ENCODE peak calls at places on chromosome 19, in seven cellular contexts. L, E, P, B, C, Q and A are unnamed samples.

GRCh38 chr19:50320596-50320995 is 8.6 kb downstream of the KCNC3 start:
- DNase-seq in P (no peak), E (no peak), B (no peak), Q (no peak), L (no peak), C (no peak), A (no peak)

GRCh38 chr19:48182434-48182833 is 12.0 kb downstream of the ZSWIM9 start:
- DNase-seq in L (no peak), Q (no peak), B (no peak), C (no peak), P (no peak), E (no peak), A (peak)

GRCh38 chr19:16153582-16154336 is 10.3 kb downstream of the HSH2D start:
- DNase-seq in B (no peak), E (no peak), C (no peak), Q (no peak), P (peak), L (peak), A (no peak)

GRCh38 chr19:41411682-41412265 is 14.2 kb downstream of the BCKDHA start:
- DNase-seq in P (no peak), L (no peak), Q (no peak), B (no peak), E (no peak), C (no peak), A (no peak)

GRCh38 chr19:19361075-19361594 is 40.5 kb downstream of the MAU2 start:
- DNase-seq in B (peak), P (peak), C (peak), Q (peak), L (peak), E (peak), A (peak)

GRCh38 chr19:42412661-42413076 is 14.5 kb downstream of the LIPE start:
- DNase-seq in C (no peak), B (no peak), E (peak), L (no peak), Q (no peak), P (no peak), A (no peak)

GRCh38 chr19:45222724-45223123 is 22.5 kb downstream of the EXOC3L2 start:
- DNase-seq in B (no peak), Q (no peak), L (no peak), C (no peak), E (no peak), P (no peak), A (no peak)

GRCh38 chr19:16429066-16429758 is 42.6 kb downstream of the EPS15L1 start:
- DNase-seq in Q (no peak), L (no peak), P (no peak), B (no peak), E (peak), C (no peak), A (no peak)

GRCh38 chr19:45653634-45654033 is 14.4 kb upstream of the GIPR start:
- DNase-seq in L (no peak), P (no peak), E (no peak), C (no peak), Q (no peak), B (no peak), A (no peak)

GRCh38 chr19:14333101-14333871 is 48.0 kb upstream of the ADGRE5 start:
- DNase-seq in E (peak), L (no peak), Q (no peak), C (peak), P (no peak), B (no peak), A (no peak)

GRCh38 chr19:4745986-4746385 is 22.3 kb upstream of the DPP9 start:
- DNase-seq in B (no peak), E (no peak), C (no peak), L (no peak), P (no peak), Q (no peak), A (no peak)

GRCh38 chr19:16143399-16144215 is at the start of gene HSH2D:
- DNase-seq in C (no peak), P (peak), E (no peak), Q (peak), B (peak), L (no peak), A (peak)

GRCh38 chr19:55005684-55006488 is 32.2 kb downstream of the GP6 start:
- DNase-seq in E (peak), C (peak), Q (peak), B (peak), L (peak), P (peak), A (no peak)

GRCh38 chr19:45492627-45493470 is 4.0 kb downstream of the RTN2 start:
- DNase-seq in L (peak), Q (no peak), P (peak), B (peak), E (peak), C (no peak), A (no peak)

GRCh38 chr19:6417713-6418561 is 6.7 kb downstream of the KHSRP start:
- DNase-seq in E (peak), Q (no peak), C (no peak), B (no peak), P (no peak), L (no peak), A (peak)

GRCh38 chr19:12967907-12968306 is 1.5 kb upstream of the DAND5 start:
- DNase-seq in C (no peak), E (no peak), P (no peak), Q (no peak), L (no peak), B (no peak), A (no peak)

GRCh38 chr19:46065486-46065885 is 24.7 kb upstream of the IGFL4 start:
- DNase-seq in Q (no peak), L (no peak), E (no peak), B (no peak), C (no peak), P (no peak), A (no peak)

GRCh38 chr19:10114651-10115391 is 3.3 kb downstream of the P2RY11 start:
- DNase-seq in E (peak), C (no peak), L (no peak), P (no peak), B (no peak), Q (no peak), A (no peak)

GRCh38 chr19:42207767-42208259 is 9.7 kb downstream of the DEDD2 start:
- DNase-seq in L (peak), E (no peak), B (no peak), P (no peak), C (no peak), Q (no peak), A (no peak)

GRCh38 chr19:51075998-51076397 is 6.7 kb downstream of the KLK14 start:
- DNase-seq in Q (no peak), C (no peak), B (no peak), P (no peak), E (no peak), L (no peak), A (no peak)

GRCh38 chr19:36008336-36008978 is at the start of gene SYNE4:
- DNase-seq in E (no peak), L (no peak), Q (no peak), B (peak), P (peak), C (no peak), A (no peak)

GRCh38 chr19:36489920-36490415 is 607 bp upstream of the ZNF566 start:
- DNase-seq in Q (peak), P (no peak), L (peak), B (peak), C (peak), E (peak), A (no peak)

GRCh38 chr19:41427647-41428480 is 690 bp upstream of the B3GNT8 start:
- DNase-seq in E (peak), B (no peak), Q (no peak), P (no peak), C (no peak), L (peak), A (no peak)

GRCh38 chr19:5452594-5453565 is 2.3 kb upstream of the ZNRF4 start:
- DNase-seq in Q (no peak), L (peak), P (peak), E (peak), C (no peak), B (peak), A (no peak)

GRCh38 chr19:23071087-23071511 is 45.7 kb upstream of the ZNF730 start:
- DNase-seq in E (peak), B (no peak), L (no peak), C (peak), P (no peak), Q (no peak), A (no peak)

GRCh38 chr19:13985771-13986347 is 20.3 kb downstream of the RFX1 start:
- DNase-seq in P (no peak), L (no peak), E (no peak), B (no peak), Q (no peak), C (no peak), A (no peak)

GRCh38 chr19:8458380-8458779 is 13.6 kb downstream of the HNRNPM start:
- DNase-seq in P (no peak), E (no peak), L (no peak), C (no peak), Q (no peak), B (no peak), A (no peak)

GRCh38 chr19:40005670-40006272 is 8.9 kb downstream of the ZNF546 start:
- DNase-seq in Q (no peak), E (no peak), C (no peak), P (no peak), L (peak), B (no peak), A (no peak)

GRCh38 chr19:10701955-10702307 is 692 bp downstream of the QTRT1 start:
- DNase-seq in E (peak), C (no peak), Q (no peak), P (no peak), B (peak), L (peak), A (no peak)

GRCh38 chr19:10137751-10138682 is 18.3 kb upstream of the EIF3G start:
- DNase-seq in L (no peak), P (no peak), Q (no peak), E (peak), B (no peak), C (no peak), A (no peak)

GRCh38 chr19:51064534-51065220 is at the start of gene KLK13:
- DNase-seq in L (peak), B (no peak), Q (no peak), P (peak), E (no peak), C (peak), A (peak)

GRCh38 chr19:11338569-11339253 is 746 bp downstream of the RAB3D start:
- DNase-seq in L (no peak), C (no peak), B (no peak), P (no peak), E (peak), Q (no peak), A (no peak)

GRCh38 chr19:7188682-7189629 is 105.3 kb downstream of the INSR start:
- DNase-seq in C (no peak), P (no peak), Q (no peak), L (no peak), B (peak), E (no peak), A (no peak)

GRCh38 chr19:55208880-55209429 is 346 bp downstream of the PTPRH start:
- DNase-seq in C (no peak), E (no peak), B (no peak), P (no peak), L (peak), Q (no peak), A (no peak)

GRCh38 chr19:4557186-4557970 is 2.1 kb downstream of the SEMA6B start:
- DNase-seq in L (peak), C (no peak), P (no peak), E (peak), Q (no peak), B (no peak), A (no peak)

GRCh38 chr19:5326986-5327623 is 13.5 kb downstream of the PTPRS start:
- DNase-seq in E (no peak), Q (no peak), L (no peak), P (no peak), B (no peak), C (no peak), A (no peak)

GRCh38 chr19:48856921-48857320 is 11.5 kb downstream of the PLEKHA4 start:
- DNase-seq in L (no peak), P (no peak), C (no peak), E (no peak), B (no peak), Q (no peak), A (no peak)

GRCh38 chr19:3198901-3199700 is 13.4 kb downstream of the NCLN start:
- DNase-seq in E (no peak), B (no peak), L (no peak), Q (no peak), P (no peak), C (no peak), A (no peak)
- TF ChIP-seq YY1 in E (no peak), B (no peak), L (no peak), Q (no peak), P (no peak), C (no peak), A (no peak)

DNA sequence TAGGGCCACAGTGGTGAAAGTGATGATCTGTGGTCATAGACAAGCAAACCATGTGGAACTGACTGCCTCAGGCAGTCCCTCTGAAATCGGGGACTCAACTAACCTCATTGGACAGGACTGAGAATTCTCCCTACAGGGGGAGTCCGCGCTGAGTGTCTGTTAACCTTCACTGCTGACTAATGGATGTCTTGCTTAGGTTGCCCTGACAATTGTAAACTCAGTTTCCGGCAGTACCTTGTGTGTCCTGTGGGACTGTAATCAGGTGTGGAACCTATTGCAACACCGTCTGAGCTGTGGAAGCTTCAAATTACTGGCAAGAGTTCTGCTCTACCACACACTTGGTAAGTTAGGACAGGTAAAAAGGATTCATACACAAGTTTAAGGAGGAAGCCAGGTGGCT is 21.8 kb downstream of the ZNF77 start:
- DNase-seq in L (peak), C (no peak), E (no peak), B (peak), Q (no peak), P (no peak), A (no peak)
- TF ChIP-seq YY1 in L (no peak), C (no peak), E (no peak), B (no peak), Q (no peak), P (no peak), A (no peak)

GRCh38 chr19:32333227-32333626 is 12.2 kb upstream of the ZNF507 start:
- DNase-seq in B (no peak), C (no peak), P (no peak), E (no peak), L (no peak), Q (no peak), A (no peak)

GRCh38 chr19:32324631-32325215 is 20.7 kb upstream of the ZNF507 start:
- DNase-seq in L (no peak), B (no peak), Q (no peak), C (no peak), P (no peak), E (no peak), A (no peak)

DNA sequence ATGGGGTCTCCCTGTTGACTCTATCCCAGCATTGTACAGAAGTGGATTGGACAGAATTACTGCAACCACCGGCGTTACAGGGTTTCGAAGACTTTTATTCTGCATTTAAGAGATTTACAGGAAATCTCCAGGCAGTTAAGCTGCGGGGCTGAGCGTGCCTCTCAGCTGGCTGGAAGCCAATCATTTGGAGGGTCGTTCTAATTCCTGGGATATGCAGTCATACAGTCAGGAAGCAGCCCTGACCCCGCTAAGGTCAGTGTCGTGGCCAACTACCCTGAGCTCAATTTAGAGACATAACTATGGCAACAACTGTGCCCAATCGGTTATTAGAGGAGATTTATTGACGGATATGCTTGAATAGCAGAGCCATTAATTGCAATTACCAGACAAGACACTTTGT is 15.3 kb upstream of the ZNF507 start:
- DNase-seq in P (no peak), E (no peak), L (no peak), B (no peak), C (no peak), Q (no peak), A (no peak)
- TF ChIP-seq YY1 in P (no peak), E (no peak), L (no peak), B (no peak), C (no peak), Q (no peak), A (no peak)

DNA sequence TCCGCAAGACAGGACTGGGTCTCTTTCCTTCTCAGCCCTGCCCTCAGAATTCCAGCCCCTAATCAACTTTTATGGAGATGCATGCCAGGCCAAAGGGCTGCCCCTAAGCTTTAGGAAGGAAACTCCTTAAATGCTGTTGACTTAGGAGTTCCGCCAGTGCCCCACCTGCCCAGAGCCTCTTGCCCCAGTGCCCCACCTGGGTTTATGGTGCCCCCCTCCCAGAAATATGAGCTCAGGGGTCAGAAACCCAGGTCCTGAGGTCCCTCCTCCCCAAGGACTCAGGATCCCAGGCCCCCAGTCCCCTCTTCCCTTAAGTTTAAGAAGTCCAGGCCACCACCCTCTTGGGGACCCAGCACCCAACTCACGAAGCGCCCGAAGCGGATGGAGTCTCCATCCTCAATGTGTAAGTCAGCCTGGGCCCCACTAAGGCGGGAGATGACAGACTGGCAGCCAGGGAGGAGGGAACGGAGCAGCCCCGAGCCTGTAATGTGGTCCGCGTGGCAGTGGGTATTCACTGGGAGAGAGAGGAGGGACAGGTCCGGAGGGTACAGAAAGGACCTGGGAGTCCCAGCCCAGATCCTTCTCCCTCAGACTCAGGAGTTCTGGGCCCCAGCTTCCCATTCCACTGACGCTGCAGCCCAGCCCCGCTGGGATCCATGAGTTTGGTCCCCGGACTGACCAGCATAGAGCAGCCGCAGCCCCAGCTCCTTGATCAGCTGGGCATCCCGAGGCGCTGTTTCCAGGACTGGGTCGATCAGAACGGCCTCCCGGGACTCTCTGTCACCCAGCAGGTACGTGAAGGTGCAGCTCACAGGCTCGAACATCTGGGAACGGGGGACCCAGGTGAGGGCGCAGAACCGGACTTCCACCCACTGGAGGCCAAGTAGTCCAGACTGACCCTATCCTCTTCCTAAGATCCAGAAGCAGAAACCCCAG is 897 bp downstream of the ETHE1 start:
- DNase-seq in L (no peak), C (no peak), P (no peak), Q (no peak), E (peak), B (no peak), A (no peak)
- TF ChIP-seq YY1 in L (no peak), C (no peak), P (no peak), Q (no peak), E (no peak), B (no peak), A (no peak)